ENCODE peak calls at places on chromosomes 1 and 21, in four cellular contexts. One of them, this sample, is unnamed. For H3K9me3, the result is how much of the 10 kb centered on the place peaks cover.

GRCh38 chr1:150152772-150153461 is 3.2 kb downstream of the PLEKHO1 start:
- DNase-seq in heart right ventricle: no peak
- DNase-seq in heart left ventricle: no peak
- DNase-seq in kidney: no peak
- DNase-seq in this sample: no peak

GRCh38 chr1:12179111-12179519 is 12.3 kb downstream of the TNFRSF1B start:
- DNase-seq in heart right ventricle: no peak
- DNase-seq in heart left ventricle: no peak
- DNase-seq in kidney: no peak
- DNase-seq in this sample: peak

GRCh38 chr1:151175910-151176309 is at the start of gene TMOD4:
- DNase-seq in heart right ventricle: no peak
- DNase-seq in heart left ventricle: no peak
- DNase-seq in kidney: peak
- DNase-seq in this sample: no peak

GRCh38 chr1:233253231-233254038 is 42.1 kb downstream of the PCNX2 start:
- DNase-seq in heart right ventricle: no peak
- DNase-seq in heart left ventricle: no peak
- DNase-seq in kidney: no peak
- DNase-seq in this sample: no peak

GRCh38 chr1:15703562-15703961 is 19.4 kb downstream of the PLEKHM2 start:
- DNase-seq in heart right ventricle: peak
- DNase-seq in heart left ventricle: peak
- DNase-seq in kidney: peak
- DNase-seq in this sample: peak

GRCh38 chr21:29514652-29515247 is 216.0 kb downstream of the BACH1 start:
- DNase-seq in heart right ventricle: no peak
- DNase-seq in heart left ventricle: no peak
- DNase-seq in kidney: no peak
- DNase-seq in this sample: no peak

GRCh38 chr1:45012639-45013278 is 705 bp downstream of the UROD start:
- DNase-seq in heart right ventricle: peak
- DNase-seq in heart left ventricle: peak
- DNase-seq in kidney: peak
- DNase-seq in this sample: peak

GRCh38 chr21:41482321-41482720 is 25.6 kb downstream of the TMPRSS2 start:
- DNase-seq in heart right ventricle: no peak
- DNase-seq in heart left ventricle: no peak
- DNase-seq in kidney: no peak
- DNase-seq in this sample: no peak

GRCh38 chr21:33578959-33579542 is 9.4 kb downstream of the DONSON start:
- DNase-seq in heart right ventricle: no peak
- DNase-seq in heart left ventricle: no peak
- DNase-seq in kidney: no peak
- DNase-seq in this sample: no peak

GRCh38 chr1:32480761-32481160 is 15.9 kb downstream of the ZBTB8B start:
- DNase-seq in heart right ventricle: no peak
- DNase-seq in heart left ventricle: no peak
- DNase-seq in kidney: no peak
- DNase-seq in this sample: no peak

GRCh38 chr1:241817956-241818612 is 29.9 kb upstream of the EXO1 start:
- DNase-seq in heart right ventricle: no peak
- DNase-seq in heart left ventricle: no peak
- DNase-seq in kidney: no peak
- DNase-seq in this sample: no peak

GRCh38 chr1:22971161-22972062 is 1.3 kb downstream of the LACTBL1 start:
- DNase-seq in heart right ventricle: no peak
- DNase-seq in heart left ventricle: no peak
- DNase-seq in kidney: no peak
- DNase-seq in this sample: no peak

GRCh38 chr1:8625981-8626898 is 191.2 kb downstream of the RERE start:
- DNase-seq in heart right ventricle: no peak
- DNase-seq in heart left ventricle: no peak
- DNase-seq in kidney: no peak
- DNase-seq in this sample: no peak

GRCh38 chr1:187143783-187144182 is 315.0 kb downstream of the PLA2G4A start:
- DNase-seq in heart right ventricle: no peak
- DNase-seq in heart left ventricle: no peak
- DNase-seq in kidney: no peak
- DNase-seq in this sample: no peak

GRCh38 chr1:187151555-187151954 is 322.8 kb downstream of the PLA2G4A start:
- DNase-seq in heart right ventricle: no peak
- DNase-seq in heart left ventricle: no peak
- DNase-seq in kidney: no peak
- DNase-seq in this sample: no peak

DNA sequence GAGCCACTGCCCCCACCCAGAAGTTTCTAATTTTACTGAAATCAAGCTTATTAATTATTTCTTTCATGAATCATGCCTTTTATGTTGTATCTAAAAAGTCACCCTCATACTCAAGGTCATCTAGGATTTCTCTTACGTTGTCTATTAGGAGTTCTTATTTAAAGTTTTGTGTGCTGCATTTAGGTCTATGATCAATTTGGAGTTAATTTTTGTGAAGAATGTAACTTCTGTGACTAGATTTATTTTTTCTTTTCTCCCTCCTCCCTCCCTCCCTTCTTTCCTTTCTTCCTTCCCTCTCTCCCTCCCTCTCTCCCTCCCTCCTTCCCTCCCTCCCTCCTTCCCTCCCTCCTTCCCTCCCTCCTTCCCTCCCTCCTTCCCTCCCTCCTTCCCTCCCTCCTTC is 317.6 kb downstream of the PLA2G4A start:
- DNase-seq in heart right ventricle: no peak
- DNase-seq in heart left ventricle: no peak
- DNase-seq in kidney: no peak
- DNase-seq in this sample: no peak
- H3K9me3 ChIP-seq in heart right ventricle: under half
- H3K9me3 ChIP-seq in heart left ventricle: under half
- H3K9me3 ChIP-seq in kidney: under half
- H3K9me3 ChIP-seq in this sample: under half

GRCh38 chr1:113887776-113888175 is 395 bp upstream of the BCL2L15 start:
- DNase-seq in heart right ventricle: no peak
- DNase-seq in heart left ventricle: no peak
- DNase-seq in kidney: no peak
- DNase-seq in this sample: no peak
- H3K9me3 ChIP-seq in heart right ventricle: under half
- H3K9me3 ChIP-seq in heart left ventricle: under half
- H3K9me3 ChIP-seq in kidney: under half
- H3K9me3 ChIP-seq in this sample: under half

GRCh38 chr1:13224480-13225060 is 1.4 kb downstream of the PRAMEF18 start:
- DNase-seq in heart right ventricle: no peak
- DNase-seq in heart left ventricle: peak
- DNase-seq in kidney: no peak
- DNase-seq in this sample: no peak

DNA sequence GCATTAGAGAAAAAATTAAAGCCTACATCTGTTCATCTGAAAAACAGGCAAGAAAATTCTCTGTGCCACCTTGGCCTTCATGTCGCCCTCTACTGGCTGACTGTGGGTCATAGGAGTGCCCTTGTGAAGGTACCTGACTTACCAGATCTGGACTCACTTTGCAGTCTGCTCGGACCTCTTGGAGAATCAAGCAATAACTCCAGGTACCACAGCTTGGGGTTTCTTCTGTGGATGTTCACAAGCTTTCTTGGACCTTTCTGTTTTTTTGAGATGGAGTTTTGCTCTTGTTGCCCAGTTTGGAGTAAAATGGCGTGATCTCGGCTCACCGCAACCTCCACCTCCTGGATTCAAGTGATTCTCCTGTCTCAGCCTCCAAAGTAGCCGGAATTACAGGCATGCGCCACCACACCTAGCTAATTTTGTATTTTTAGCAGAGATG is 2.4 kb upstream of the PRAMEF18 start:
- DNase-seq in heart right ventricle: no peak
- DNase-seq in heart left ventricle: peak
- DNase-seq in kidney: no peak
- DNase-seq in this sample: no peak
- H3K9me3 ChIP-seq in heart right ventricle: under half
- H3K9me3 ChIP-seq in heart left ventricle: under half
- H3K9me3 ChIP-seq in kidney: under half
- H3K9me3 ChIP-seq in this sample: under half

GRCh38 chr1:207021876-207022596 is 10.5 kb downstream of the C1orf116 start:
- DNase-seq in heart right ventricle: no peak
- DNase-seq in heart left ventricle: no peak
- DNase-seq in kidney: no peak
- DNase-seq in this sample: no peak

GRCh38 chr1:207021139-207021861 is 11.3 kb downstream of the C1orf116 start:
- DNase-seq in heart right ventricle: no peak
- DNase-seq in heart left ventricle: no peak
- DNase-seq in kidney: no peak
- DNase-seq in this sample: no peak

GRCh38 chr1:207024202-207025143 is 8.1 kb downstream of the C1orf116 start:
- DNase-seq in heart right ventricle: peak
- DNase-seq in heart left ventricle: no peak
- DNase-seq in kidney: no peak
- DNase-seq in this sample: no peak

GRCh38 chr1:207025144-207025880 is 7.2 kb downstream of the C1orf116 start:
- DNase-seq in heart right ventricle: peak
- DNase-seq in heart left ventricle: no peak
- DNase-seq in kidney: no peak
- DNase-seq in this sample: no peak

GRCh38 chr1:207022996-207023679 is 9.4 kb downstream of the C1orf116 start:
- DNase-seq in heart right ventricle: no peak
- DNase-seq in heart left ventricle: no peak
- DNase-seq in kidney: no peak
- DNase-seq in this sample: no peak
- H3K9me3 ChIP-seq in heart right ventricle: under half
- H3K9me3 ChIP-seq in heart left ventricle: under half
- H3K9me3 ChIP-seq in kidney: under half
- H3K9me3 ChIP-seq in this sample: under half